ENCODE peak calls at places on chromosomes 11 and 22, in seven cellular contexts. C is neural crest cell, B is coronary artery, I is progenitor cell of endocrine pancreas, T is fibroblast of mammary gland, N is GM12865, P is right lobe of liver. F is an unnamed sample.

GRCh38 chr22:25497269-25497668 is 67.2 kb upstream of the GRK3 start:
- DNase-seq in C (no peak), B (no peak), I (no peak), T (peak; percentile 26), N (no peak), P (no peak), F (no peak)

GRCh38 chr22:30277547-30278344 is 11.1 kb upstream of the OSM start:
- DNase-seq in C (no peak), B (no peak), I (no peak), T (peak; percentile 84), N (no peak), P (no peak), F (no peak)

GRCh38 chr22:50700387-50701075 is 27.9 kb downstream of the SHANK3 start:
- DNase-seq in C (no peak), B (no peak), I (no peak), T (peak; percentile 22), N (no peak), P (peak; percentile 94), F (no peak)

GRCh38 chr11:94623120-94623735 is 56.1 kb downstream of the PIWIL4 start:
- DNase-seq in C (peak; percentile 59), B (no peak), I (peak; percentile 62), T (peak; percentile 82), N (peak; percentile 61), P (no peak), F (peak; percentile 66)

GRCh38 chr22:22997262-22997898 is 72.9 kb upstream of the GNAZ start:
- DNase-seq in C (no peak), B (no peak), I (no peak), T (no peak), N (no peak), P (no peak), F (no peak)

GRCh38 chr11:88039512-88040496 is 135.4 kb downstream of the RAB38 start:
- DNase-seq in C (no peak), B (no peak), I (no peak), T (no peak), N (no peak), P (no peak), F (no peak)

GRCh38 chr11:22797081-22797480 is 32.5 kb downstream of the SVIP start:
- DNase-seq in C (no peak), B (no peak), I (no peak), T (no peak), N (no peak), P (no peak), F (no peak)

GRCh38 chr11:16945671-16946469 is 68.3 kb downstream of the PLEKHA7 start:
- DNase-seq in C (peak; percentile 47), B (no peak), I (peak; percentile 30), T (peak; percentile 57), N (peak; percentile 89), P (peak; percentile 73), F (peak; percentile 80)

GRCh38 chr11:70661763-70662501 is 263.6 kb downstream of the CTTN start:
- DNase-seq in C (peak; percentile 32), B (no peak), I (no peak), T (peak; percentile 33), N (no peak), P (no peak), F (no peak)

GRCh38 chr11:114308689-114309089 is 12.5 kb downstream of the NNMT start:
- DNase-seq in C (no peak), B (peak; percentile 87), I (no peak), T (peak; percentile 87), N (no peak), P (peak; percentile 80), F (no peak)

GRCh38 chr22:39428597-39429071 is 28.2 kb upstream of the MGAT3 start:
- DNase-seq in C (no peak), B (no peak), I (no peak), T (no peak), N (no peak), P (peak; percentile 30), F (no peak)

GRCh38 chr11:61817471-61818202 is 834 bp upstream of the FADS1 start:
- DNase-seq in C (no peak), B (no peak), I (no peak), T (no peak), N (no peak), P (no peak), F (no peak)

GRCh38 chr11:17386331-17387084 is 2.0 kb downstream of the KCNJ11 start:
- DNase-seq in C (peak; percentile 58), B (no peak), I (peak; percentile 40), T (peak; percentile 42), N (peak; percentile 69), P (peak; percentile 63), F (peak; percentile 70)

GRCh38 chr11:102318469-102318868 is 1.2 kb downstream of the BIRC3 start:
- DNase-seq in C (no peak), B (no peak), I (no peak), T (peak; percentile 37), N (peak; percentile 70), P (no peak), F (no peak)
- TF ChIP-seq CTCF in C (no peak), B (no peak), I (no peak), T (no peak), N (no peak), P (no peak), F (no peak)

DNA sequence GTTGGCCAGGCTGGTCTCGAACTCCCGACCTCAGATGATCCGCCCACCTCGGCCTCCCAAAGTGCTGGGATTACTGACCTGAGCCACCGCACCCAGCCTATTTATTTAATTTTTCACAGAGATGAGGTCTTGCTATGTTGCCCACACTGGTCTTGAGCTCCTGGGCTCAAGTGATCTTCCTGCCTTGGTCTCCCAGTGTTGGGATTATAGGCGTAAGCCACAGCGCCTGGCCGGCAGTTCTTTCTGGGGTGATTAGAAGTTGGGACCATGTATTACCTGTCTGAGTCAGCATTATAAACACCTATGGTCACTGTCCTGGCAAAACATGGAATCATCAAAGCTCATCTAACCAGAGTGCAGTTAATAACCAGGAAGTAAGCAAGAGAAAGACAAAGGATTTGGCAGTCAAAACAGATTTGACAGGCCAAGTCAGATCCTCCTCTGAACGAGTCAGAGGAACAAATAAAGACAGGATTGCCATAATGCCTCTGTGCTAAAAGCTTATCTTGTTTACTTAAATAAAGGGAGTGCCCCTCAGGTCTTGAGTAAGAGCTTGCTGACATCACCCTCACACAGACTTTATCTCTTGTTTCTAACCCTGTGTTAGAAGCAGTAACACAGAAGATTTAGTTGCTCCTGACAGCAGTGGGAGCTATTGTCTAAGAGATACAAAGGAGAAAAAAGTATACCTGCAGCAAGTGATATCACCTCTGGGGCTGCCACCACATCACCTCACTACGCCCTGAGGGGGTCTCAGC is 3.7 kb downstream of the SERPIND1 start:
- DNase-seq in C (no peak), B (no peak), I (no peak), T (peak; percentile 94), N (no peak), P (no peak), F (no peak)
- TF ChIP-seq CTCF in C (no peak), B (no peak), I (no peak), T (no peak), N (no peak), P (peak; percentile 27), F (no peak)

GRCh38 chr11:83521647-83522596 is 235.8 kb upstream of the CCDC90B start:
- DNase-seq in C (no peak), B (no peak), I (no peak), T (peak; percentile 49), N (peak; percentile 23), P (no peak), F (no peak)
- TF ChIP-seq CTCF in C (peak; percentile 27), B (no peak), I (peak; percentile 24), T (peak; percentile 56), N (peak; percentile 18), P (no peak), F (no peak)

DNA sequence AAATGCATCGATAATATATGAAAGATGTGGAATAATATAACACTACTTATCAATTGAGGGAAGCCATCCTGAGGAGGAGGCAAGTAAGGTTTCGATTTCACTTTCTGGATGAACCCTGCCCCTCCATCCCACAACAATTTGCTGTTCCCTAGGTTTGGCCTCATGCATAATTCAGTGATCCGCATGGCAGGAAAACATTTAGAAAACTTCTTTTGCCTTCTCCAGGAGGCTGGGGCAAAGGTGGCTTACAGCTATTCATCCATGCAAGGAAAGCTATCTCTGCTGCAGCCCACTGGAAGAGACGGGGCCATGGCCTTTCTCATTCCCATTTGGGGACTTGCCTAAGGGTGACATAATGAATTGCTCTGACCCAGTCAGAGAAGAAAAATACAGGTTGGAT is 489.4 kb upstream of the CADM1 start:
- DNase-seq in C (no peak), B (no peak), I (no peak), T (no peak), N (no peak), P (no peak), F (peak; percentile 0)
- TF ChIP-seq CTCF in C (no peak), B (no peak), I (no peak), T (no peak), N (no peak), P (no peak), F (no peak)

F was measured in GM20000.